ENCODE peak calls at places on chromosomes 3 and 15, in ten cellular contexts. S, T, I, L, G, Q, P, Z, N and Y are unnamed samples.

GRCh38 chr15:45307230-45307924 is 55.3 kb downstream of the SLC28A2 start:
- DNase-seq in S (no peak), T (no peak), I (peak; percentile 59), L (peak; percentile 16), G (no peak), Q (peak; percentile 47), P (no peak), Z (no peak), N (no peak), Y (no peak)

GRCh38 chr15:31265871-31266711 is 60.5 kb upstream of the KLF13 start:
- DNase-seq in S (no peak), T (peak; percentile 89), I (no peak), L (peak; percentile 34), G (peak; percentile 67), Q (no peak), P (no peak), Z (peak; percentile 31), N (peak; percentile 72), Y (peak; percentile 80)

GRCh38 chr15:55893852-55894251 is 99.6 kb downstream of the NEDD4 start:
- DNase-seq in S (no peak), T (no peak), I (no peak), L (no peak), G (no peak), Q (no peak), P (no peak), Z (no peak), N (no peak), Y (no peak)

GRCh38 chr3:67647390-67647878 is 7.0 kb downstream of the SUCLG2 start:
- DNase-seq in S (no peak), T (peak; percentile 56), I (peak; percentile 99), L (peak; percentile 9), G (no peak), Q (peak; percentile 86), P (no peak), Z (no peak), N (no peak), Y (no peak)

GRCh38 chr3:55516391-55517030 is 29.4 kb upstream of the WNT5A start:
- DNase-seq in S (no peak), T (no peak), I (no peak), L (no peak), G (no peak), Q (no peak), P (no peak), Z (no peak), N (no peak), Y (no peak)

GRCh38 chr3:194369522-194370279 is at the start of gene LRRC15:
- DNase-seq in S (no peak), T (no peak), I (peak; percentile 71), L (no peak), G (no peak), Q (peak; percentile 63), P (no peak), Z (peak; percentile 76), N (no peak), Y (no peak)

GRCh38 chr3:66633564-66633963 is 132.7 kb upstream of the LRIG1 start:
- DNase-seq in S (no peak), T (no peak), I (no peak), L (peak; percentile 40), G (no peak), Q (no peak), P (no peak), Z (no peak), N (no peak), Y (no peak)

GRCh38 chr3:108406661-108407206 is 103.7 kb downstream of the MYH15 start:
- DNase-seq in S (no peak), T (peak; percentile 62), I (peak; percentile 56), L (no peak), G (peak; percentile 3), Q (peak; percentile 66), P (no peak), Z (no peak), N (peak; percentile 22), Y (no peak)

GRCh38 chr3:197854596-197855343 is 63.7 kb downstream of the LRCH3 start:
- DNase-seq in S (peak; percentile 50), T (no peak), I (peak; percentile 99), L (no peak), G (no peak), Q (peak; percentile 41), P (no peak), Z (peak; percentile 80), N (no peak), Y (no peak)

GRCh38 chr3:129025108-129025507 is 24.0 kb downstream of the EFCC1 start:
- DNase-seq in S (no peak), T (no peak), I (no peak), L (no peak), G (no peak), Q (no peak), P (no peak), Z (no peak), N (no peak), Y (no peak)

GRCh38 chr15:101406014-101406413 is 83.5 kb downstream of the PCSK6 start:
- DNase-seq in S (no peak), T (no peak), I (no peak), L (no peak), G (no peak), Q (no peak), P (no peak), Z (no peak), N (no peak), Y (no peak)

GRCh38 chr15:58980351-58980939 is 7.0 kb upstream of the RNF111 start:
- DNase-seq in S (no peak), T (no peak), I (peak; percentile 56), L (no peak), G (no peak), Q (peak; percentile 25), P (no peak), Z (no peak), N (no peak), Y (no peak)

GRCh38 chr3:42190701-42191442 is 75.1 kb downstream of the CCK start:
- DNase-seq in S (no peak), T (peak; percentile 89), I (peak; percentile 52), L (peak; percentile 72), G (peak; percentile 65), Q (peak; percentile 84), P (no peak), Z (peak; percentile 76), N (peak; percentile 81), Y (no peak)

GRCh38 chr15:48653913-48654630 is 8.6 kb upstream of the FBN1 start:
- DNase-seq in S (no peak), T (no peak), I (no peak), L (no peak), G (no peak), Q (no peak), P (no peak), Z (no peak), N (no peak), Y (peak; percentile 53)

GRCh38 chr15:85763557-85764303 is 31.0 kb downstream of the KLHL25 start:
- DNase-seq in S (no peak), T (no peak), I (no peak), L (no peak), G (no peak), Q (no peak), P (peak; percentile 60), Z (no peak), N (no peak), Y (peak; percentile 64)

DNA sequence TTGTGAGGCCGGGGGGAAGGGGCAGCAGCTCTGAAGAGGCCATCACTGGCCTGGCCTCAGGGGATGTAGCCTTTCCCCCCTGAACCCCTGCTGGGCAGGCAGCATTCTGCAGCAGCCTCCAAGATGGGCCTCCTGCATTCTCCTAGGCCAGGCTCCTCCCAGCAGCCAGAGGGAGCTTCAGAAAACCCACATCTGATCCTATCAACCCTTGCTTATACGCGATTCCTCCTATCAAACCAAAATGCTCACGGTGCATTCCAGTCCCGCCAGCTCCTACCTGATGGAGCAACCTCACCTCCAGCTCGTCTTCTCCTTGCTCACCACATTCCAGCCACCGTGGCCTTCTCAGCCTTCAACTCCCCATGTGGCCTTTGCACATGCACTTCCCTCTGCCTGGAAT is 85.7 kb downstream of the MEGF11 start:
- DNase-seq in S (no peak), T (no peak), I (no peak), L (no peak), G (no peak), Q (no peak), P (no peak), Z (no peak), N (no peak), Y (no peak)
- H3K27ac ChIP-seq in S (no peak overlapping the region), T (no peak overlapping the region), I (no peak overlapping the region), L (no peak overlapping the region), G (no peak overlapping the region), Q (no peak overlapping the region), P (no peak overlapping the region), Z (no peak overlapping the region), N (no peak overlapping the region), Y (no peak overlapping the region)

GRCh38 chr15:88982304-88982945 is 69.2 kb upstream of the MFGE8 start:
- DNase-seq in S (no peak), T (no peak), I (peak; percentile 83), L (peak; percentile 95), G (no peak), Q (peak; percentile 54), P (no peak), Z (no peak), N (no peak), Y (peak; percentile 83)
- H3K27ac ChIP-seq in S (no peak overlapping the region), T (no peak overlapping the region), I (peak overlapping the region; percentile 41), L (peak overlapping the region; percentile 79), G (no peak overlapping the region), Q (peak overlapping the region; percentile 66), P (no peak overlapping the region), Z (no peak overlapping the region), N (no peak overlapping the region), Y (peak overlapping the region; percentile 31)

GRCh38 chr3:184333700-184334099 is 3.7 kb upstream of the FAM131A start:
- DNase-seq in S (no peak), T (no peak), I (no peak), L (no peak), G (no peak), Q (no peak), P (no peak), Z (no peak), N (no peak), Y (no peak)
- H3K27ac ChIP-seq in S (peak overlapping the region; percentile 85), T (no peak overlapping the region), I (peak overlapping the region; percentile 14), L (no peak overlapping the region), G (peak overlapping the region; percentile 88), Q (peak overlapping the region; percentile 100), P (no peak overlapping the region), Z (no peak overlapping the region), N (no peak overlapping the region), Y (no peak overlapping the region)

DNA sequence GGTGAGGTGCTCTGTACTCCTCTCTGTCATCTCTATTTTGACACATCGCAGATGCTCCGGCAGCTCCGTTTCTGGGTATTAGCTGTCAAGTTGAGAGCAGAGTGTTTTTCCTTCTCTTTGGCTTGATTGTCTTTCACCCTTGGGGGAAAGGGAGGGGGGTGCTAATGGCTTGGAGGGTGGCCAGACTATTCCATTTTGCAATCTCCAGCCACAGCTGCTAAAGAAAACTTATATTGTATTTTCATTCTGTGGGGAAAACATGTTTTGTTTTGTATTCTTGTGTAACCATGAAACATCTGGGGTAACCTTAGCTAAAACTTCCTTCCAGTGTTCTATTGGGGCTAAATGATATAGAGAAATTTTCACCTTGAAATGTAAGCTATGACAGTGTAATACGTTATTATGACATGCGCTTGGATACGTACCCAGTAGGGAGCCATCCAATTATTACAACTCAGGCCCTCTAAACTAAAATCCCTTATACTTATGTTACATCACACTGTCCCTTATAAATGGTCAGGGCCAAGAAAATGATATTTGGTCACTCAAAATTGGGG is 14.0 kb upstream of the LARP6 start:
- DNase-seq in S (no peak), T (no peak), I (peak; percentile 63), L (peak; percentile 56), G (no peak), Q (peak; percentile 26), P (no peak), Z (no peak), N (no peak), Y (peak; percentile 65)
- H3K27ac ChIP-seq in S (no peak overlapping the region), T (no peak overlapping the region), I (peak overlapping the region; percentile 25), L (peak overlapping the region; percentile 77), G (no peak overlapping the region), Q (peak overlapping the region; percentile 57), P (no peak overlapping the region), Z (no peak overlapping the region), N (no peak overlapping the region), Y (peak overlapping the region; percentile 55)